ENCODE peak calls at places on chromosomes 2 and 18, in five cellular contexts. F is DMS 273 treated with DMSO at 0.1 percent for 48 hours, V is stromal cell of bone marrow, N is NCI-H2081 treated with DMSO at 0.1 percent for 48 hours, C is memory B cell. X is an unnamed sample.

GRCh38 chr2:120831106-120831505 is 95.4 kb downstream of the GLI2 start:
- DNase-seq in F (no peak), V (no peak), N (no peak), C (no peak), X (no peak)

GRCh38 chr18:63997041-63997440 is 27.2 kb downstream of the SERPINB8 start:
- DNase-seq in F (no peak), V (no peak), N (no peak), C (no peak), X (no peak)

GRCh38 chr2:157692768-157693167 is 64.1 kb upstream of the ACVR1C start:
- DNase-seq in F (no peak), V (peak), N (no peak), C (no peak), X (peak)

GRCh38 chr2:136214284-136214683 is 96.3 kb upstream of the CXCR4 start:
- DNase-seq in F (no peak), V (no peak), N (no peak), C (no peak), X (no peak)

GRCh38 chr2:230924092-230924469 is 961 bp downstream of the GPR55 start:
- DNase-seq in F (no peak), V (no peak), N (no peak), C (no peak), X (no peak)

GRCh38 chr2:24342110-24342910 is 18.0 kb downstream of the ITSN2 start:
- DNase-seq in F (no peak), V (peak), N (no peak), C (no peak), X (peak)

GRCh38 chr2:85744771-85745601 is 8.8 kb upstream of the ATOH8 start:
- DNase-seq in F (peak), V (peak), N (no peak), C (no peak), X (peak)

GRCh38 chr2:767440-767839 is 90.2 kb upstream of the TMEM18 start:
- DNase-seq in F (no peak), V (no peak), N (no peak), C (no peak), X (no peak)

GRCh38 chr2:10300328-10300920 is 2.3 kb upstream of the HPCAL1 start:
- DNase-seq in F (no peak), V (no peak), N (no peak), C (no peak), X (no peak)

GRCh38 chr2:71807969-71808451 is 339.7 kb downstream of the CYP26B1 start:
- DNase-seq in F (no peak), V (no peak), N (no peak), C (no peak), X (no peak)

GRCh38 chr2:11904029-11904428 is 157.6 kb downstream of the LPIN1 start:
- DNase-seq in F (no peak), V (no peak), N (no peak), C (peak), X (no peak)

GRCh38 chr18:54981076-54981475 is 21.8 kb upstream of the CCDC68 start:
- DNase-seq in F (no peak), V (no peak), N (no peak), C (no peak), X (no peak)

GRCh38 chr18:35852786-35853185 is 119.7 kb upstream of the RMP24 start:
- DNase-seq in F (no peak), V (no peak), N (no peak), C (no peak), X (no peak)

GRCh38 chr18:47545613-47546012 is 294.2 kb upstream of the SKOR2 start:
- DNase-seq in F (no peak), V (no peak), N (no peak), C (no peak), X (no peak)

GRCh38 chr18:54696616-54697293 is 105.7 kb downstream of the DYNAP start:
- DNase-seq in F (no peak), V (no peak), N (no peak), C (no peak), X (no peak)

GRCh38 chr2:3483227-3483985 is 35.9 kb downstream of the ADI1 start:
- DNase-seq in F (no peak), V (no peak), N (no peak), C (no peak), X (peak)

GRCh38 chr2:42147641-42148274 is 21.4 kb upstream of the EML4 start:
- DNase-seq in F (no peak), V (no peak), N (no peak), C (no peak), X (peak)

GRCh38 chr18:23825978-23826405 is 136.7 kb downstream of the LAMA3 start:
- DNase-seq in F (no peak), V (peak), N (no peak), C (no peak), X (peak)

GRCh38 chr2:97670471-97670870 is 958 bp downstream of the C2orf92 start:
- DNase-seq in F (no peak), V (no peak), N (no peak), C (no peak), X (no peak)

GRCh38 chr18:6215888-6216287 is 198.8 kb downstream of the L3MBTL4 start:
- DNase-seq in F (no peak), V (no peak), N (no peak), C (no peak), X (no peak)

GRCh38 chr18:25351773-25352628 is at the start of gene ZNF521:
- DNase-seq in F (peak), V (peak), N (peak), C (no peak), X (peak)

GRCh38 chr2:19187323-19188020 is 171.0 kb downstream of the OSR1 start:
- DNase-seq in F (no peak), V (no peak), N (no peak), C (no peak), X (no peak)

GRCh38 chr2:72144746-72145657 is 2.7 kb downstream of the CYP26B1 start:
- DNase-seq in F (peak), V (no peak), N (no peak), C (no peak), X (peak)

GRCh38 chr2:26345554-26346453 is at the start of gene SELENOI:
- DNase-seq in F (peak), V (peak), N (peak), C (peak), X (peak)

GRCh38 chr2:222959358-222959757 is 92.6 kb upstream of the KCNE4 start:
- DNase-seq in F (no peak), V (peak), N (no peak), C (no peak), X (peak)

GRCh38 chr2:135664623-135665068 is 77.0 kb upstream of the UBXN4 start:
- DNase-seq in F (no peak), V (no peak), N (no peak), C (no peak), X (peak)

GRCh38 chr2:11698009-11698922 is 28.3 kb upstream of the NTSR2 start:
- DNase-seq in F (no peak), V (no peak), N (no peak), C (no peak), X (peak)

GRCh38 chr2:24881158-24881557 is 38.9 kb downstream of the ADCY3 start:
- DNase-seq in F (no peak), V (no peak), N (no peak), C (no peak), X (no peak)

GRCh38 chr2:231900486-231900942 is 25.7 kb downstream of the NPPC start:
- DNase-seq in F (no peak), V (peak), N (no peak), C (peak), X (peak)